ENCODE peak calls at places on chromosomes 1 and 21, in four cellular contexts. G is A549, Y is IMR-90, S is tibial nerve. P is an unnamed sample. For H3K4me1, the result is how much of the 10 kb centered on the place peaks cover.

GRCh38 chr21:28294046-28294445 is 698.6 kb downstream of the LTN1 start:
- DNase-seq in G (no peak), Y (peak), S (no peak), P (no peak)

GRCh38 chr1:100657876-100658715 is 61.4 kb upstream of the VCAM1 start:
- DNase-seq in G (no peak), Y (peak), S (no peak), P (no peak)

GRCh38 chr1:11790880-11791715 is 14.7 kb downstream of the MTHFR start:
- DNase-seq in G (peak), Y (peak), S (peak), P (peak)

GRCh38 chr1:78284354-78284753 is 206.4 kb upstream of the PTGFR start:
- DNase-seq in G (no peak), Y (no peak), S (peak), P (no peak)

GRCh38 chr1:178238722-178239510 is 145.0 kb downstream of the RASAL2 start:
- DNase-seq in G (peak), Y (peak), S (no peak), P (no peak)

GRCh38 chr1:236870721-236871120 is 75.6 kb downstream of the MTR start:
- DNase-seq in G (no peak), Y (no peak), S (no peak), P (no peak)

GRCh38 chr1:228938248-228938891 is 203.1 kb downstream of the RHOU start:
- DNase-seq in G (no peak), Y (no peak), S (no peak), P (no peak)

GRCh38 chr21:27700974-27701614 is 734.2 kb upstream of the ADAMTS5 start:
- DNase-seq in G (peak), Y (peak), S (peak), P (peak)

GRCh38 chr1:109649380-109649987 is 6.4 kb upstream of the GSTM4 start:
- DNase-seq in G (peak), Y (peak), S (no peak), P (no peak)

GRCh38 chr1:213905315-213905714 is 82.5 kb upstream of the PROX1 start:
- DNase-seq in G (no peak), Y (no peak), S (no peak), P (no peak)

GRCh38 chr1:214351551-214352277 is 70.8 kb downstream of the SMYD2 start:
- DNase-seq in G (no peak), Y (no peak), S (no peak), P (no peak)

GRCh38 chr1:100539836-100540536 is 2.0 kb downstream of the GPR88 start:
- DNase-seq in G (peak), Y (peak), S (no peak), P (no peak)

GRCh38 chr1:236204043-236204442 is 61.7 kb downstream of the GPR137B start:
- DNase-seq in G (no peak), Y (peak), S (no peak), P (no peak)

GRCh38 chr1:151762941-151763921 is at the start of gene MRPL9:
- DNase-seq in G (peak), Y (peak), S (peak), P (peak)
- TF ChIP-seq POLR2A in G (peak), Y (peak), S (no peak), P (no peak)

GRCh38 chr1:93692983-93693591 is 11.4 kb upstream of the BCAR3 start:
- DNase-seq in G (peak), Y (peak), S (no peak), P (no peak)
- H3K4me1 ChIP-seq in G (half or more), Y (under half), S (under half), P (under half)

GRCh38 chr1:94205639-94206038 is 31.7 kb downstream of the ARHGAP29 start:
- DNase-seq in G (no peak), Y (no peak), S (no peak), P (no peak)
- H3K27ac ChIP-seq in G (no peak), Y (no peak), S (no peak), P (no peak)

DNA sequence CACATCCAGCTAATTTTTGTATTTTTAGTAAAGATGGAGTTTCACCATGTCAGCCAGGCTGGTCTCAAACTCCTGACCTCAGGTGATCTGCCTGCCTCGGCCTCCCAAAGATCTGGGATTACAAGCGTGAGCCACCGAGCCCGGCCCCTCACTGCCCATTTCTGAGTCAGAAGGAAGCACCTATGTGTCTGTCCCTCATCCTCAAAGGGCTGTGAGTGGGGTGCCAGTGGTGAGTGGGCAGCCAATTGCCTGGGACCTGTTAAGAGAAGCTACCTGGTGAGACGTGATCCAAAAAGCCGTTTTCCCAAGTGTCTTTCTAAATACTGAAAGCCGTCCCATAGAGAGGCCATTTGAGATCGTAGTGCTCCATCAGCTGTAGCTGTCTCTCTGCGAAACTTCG is 27.1 kb upstream of the PDXK start:
- DNase-seq in G (no peak), Y (no peak), S (no peak), P (no peak)
- TF ChIP-seq POLR2A in G (no peak), Y (no peak), S (no peak), P (no peak)

DNA sequence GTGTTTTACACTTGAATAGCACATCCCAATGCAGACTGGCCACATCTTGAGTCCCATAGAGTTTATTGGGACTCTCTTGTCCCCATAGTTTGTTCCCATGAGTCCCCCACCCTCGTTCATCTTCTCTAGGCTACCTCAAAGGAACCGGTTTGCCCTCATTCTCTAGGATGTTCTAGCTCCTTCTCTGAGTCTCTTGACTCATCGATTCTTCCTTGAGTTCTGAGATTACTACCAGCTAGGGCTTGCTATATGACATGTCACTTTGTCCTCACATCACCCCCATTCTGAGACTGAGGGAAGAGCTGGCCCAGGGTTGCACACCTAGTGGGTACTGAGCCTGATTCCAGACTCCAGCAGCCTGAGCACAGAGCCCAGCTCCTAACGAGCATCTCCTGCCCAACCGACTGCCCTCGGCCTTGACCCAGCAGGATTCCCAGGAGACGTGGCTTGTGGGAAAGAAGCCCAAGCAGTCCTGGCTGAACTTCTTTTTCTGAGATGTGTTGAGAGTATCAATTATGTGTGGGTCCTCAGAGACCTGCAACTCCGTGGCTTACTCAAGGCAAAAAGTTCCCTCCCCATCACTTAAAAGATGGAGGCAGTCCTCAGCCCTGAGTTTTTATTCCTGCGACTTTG is 42.0 kb downstream of the TMEM51 start:
- DNase-seq in G (no peak), Y (no peak), S (no peak), P (no peak)
- H3K4me1 ChIP-seq in G (half or more), Y (under half), S (under half), P (under half)

GRCh38 chr1:90122679-90123340 is 127.9 kb downstream of the ZNF326 start:
- DNase-seq in G (no peak), Y (no peak), S (no peak), P (no peak)

GRCh38 chr1:90133133-90133532 is 138.2 kb downstream of the ZNF326 start:
- DNase-seq in G (peak), Y (peak), S (peak), P (no peak)

GRCh38 chr1:90132306-90132705 is 137.4 kb downstream of the ZNF326 start:
- DNase-seq in G (no peak), Y (no peak), S (no peak), P (no peak)

GRCh38 chr1:90126834-90127233 is 131.9 kb downstream of the ZNF326 start:
- DNase-seq in G (no peak), Y (no peak), S (no peak), P (no peak)

GRCh38 chr1:90127288-90127953 is 132.5 kb downstream of the ZNF326 start:
- DNase-seq in G (no peak), Y (no peak), S (no peak), P (no peak)
- H3K27ac ChIP-seq in G (no peak), Y (no peak), S (no peak), P (no peak)